ENCODE peak calls at places on chromosomes 7 and 10, in eight cellular contexts. Q is GM23338; Z is heart right ventricle; Y is anterior cingulate cortex; H is fibroblast of the aortic adventitia; K is activated T-helper 9 cell treated with anti-CD3 and anti-CD28 coated beads, Interleukin-2, amount 50 U/mL, for 16 hours; J is germinal center; S is HEK293T. I is an unnamed sample.

GRCh38 chr10:130395248-130395936 is 259.2 kb downstream of the GLRX3 start:
- DNase-seq in J (no peak), Z (no peak), Y (no peak), S (no peak), Q (no peak), K (no peak), H (no peak), I (no peak)

GRCh38 chr7:127730658-127731276 is 78.8 kb downstream of the SND1 start:
- DNase-seq in H (no peak), K (no peak), J (no peak), Y (no peak), S (no peak), Z (no peak), Q (peak; percentile 50), I (no peak)

GRCh38 chr10:93280699-93281366 is 201.3 kb downstream of the MYOF start:
- DNase-seq in J (no peak), H (no peak), S (no peak), K (no peak), Q (peak; percentile 91), Z (no peak), Y (no peak), I (no peak)

GRCh38 chr7:5755704-5756131 is 25.7 kb downstream of the RNF216 start:
- DNase-seq in J (no peak), Y (no peak), K (no peak), H (peak; percentile 87), Q (no peak), S (no peak), Z (no peak), I (peak; percentile 84)

GRCh38 chr7:155356323-155357105 is 58.8 kb downstream of the INSIG1 start:
- DNase-seq in Z (no peak), J (no peak), H (no peak), K (no peak), S (peak; percentile 68), Y (no peak), Q (peak; percentile 76), I (peak; percentile 35)

GRCh38 chr7:32532716-32533115 is 37.4 kb downstream of the AVL9 start:
- DNase-seq in H (no peak), Y (no peak), J (no peak), Q (no peak), S (no peak), Z (no peak), K (no peak), I (no peak)

GRCh38 chr10:99612167-99612831 is 7.9 kb downstream of the SLC25A28 start:
- DNase-seq in Q (peak; percentile 82), Z (peak; percentile 48), S (peak; percentile 77), Y (peak; percentile 2), J (peak; percentile 73), K (no peak), H (peak; percentile 73), I (peak; percentile 82)

GRCh38 chr7:137820156-137820555 is 26.6 kb downstream of the DGKI start:
- DNase-seq in H (no peak), S (no peak), Y (no peak), Q (no peak), K (no peak), J (no peak), Z (no peak), I (no peak)

GRCh38 chr10:43361532-43362190 is 9.8 kb upstream of the FXYD4 start:
- DNase-seq in J (no peak), S (no peak), K (no peak), Q (no peak), Z (no peak), H (no peak), Y (no peak), I (no peak)

GRCh38 chr7:156111-157007 is 36.0 kb upstream of the FAM20C start:
- DNase-seq in Y (no peak), H (no peak), Z (no peak), K (no peak), S (no peak), Q (no peak), J (no peak), I (no peak)

GRCh38 chr7:151302531-151302930 is 39.1 kb upstream of the NUB1 start:
- DNase-seq in K (no peak), J (no peak), S (no peak), Z (no peak), Y (no peak), Q (no peak), H (no peak), I (no peak)

GRCh38 chr7:18890134-18890533 is 227.3 kb downstream of the TWIST1 start:
- DNase-seq in Y (no peak), Z (no peak), K (no peak), J (no peak), Q (no peak), S (no peak), H (peak; percentile 78), I (peak; percentile 68)

GRCh38 chr7:87712571-87712970 is 84.4 kb downstream of the RUNDC3B start:
- DNase-seq in J (no peak), S (no peak), Z (no peak), K (no peak), H (no peak), Y (no peak), Q (no peak), I (peak; percentile 16)

GRCh38 chr7:142231716-142232115 is 26.1 kb downstream of the PRSS58 start:
- DNase-seq in J (no peak), H (no peak), K (no peak), S (peak; percentile 73), Z (no peak), Y (no peak), Q (peak; percentile 79), I (no peak)

GRCh38 chr10:124266468-124267230 is 152.1 kb downstream of the OAT start:
- DNase-seq in Y (no peak), K (no peak), Z (no peak), S (no peak), J (no peak), H (peak; percentile 11), Q (no peak), I (peak; percentile 41)